ENCODE peak calls at places on chromosomes 2 and 18, in ten cellular contexts. One of them, this sample, is unnamed.

GRCh38 chr18:54702687-54703086 is 111.6 kb downstream of the DYNAP start:
- DNase-seq in mammary epithelial cell: no peak
- DNase-seq in uterus: no peak
- DNase-seq in foreskin fibroblast: no peak
- DNase-seq in aorta: no peak
- DNase-seq in tibial artery: no peak
- DNase-seq in DND-41: no peak
- DNase-seq in brain microvascular endothelial cell: no peak
- DNase-seq in GM12865: no peak
- DNase-seq in AG04449: no peak
- DNase-seq in this sample: no peak

GRCh38 chr2:238286987-238287386 is 1.4 kb downstream of the PER2 start:
- DNase-seq in aorta: peak
- DNase-seq in DND-41: no peak
- DNase-seq in uterus: no peak
- DNase-seq in GM12865: no peak
- DNase-seq in tibial artery: no peak
- DNase-seq in foreskin fibroblast: no peak
- DNase-seq in AG04449: no peak
- DNase-seq in brain microvascular endothelial cell: no peak
- DNase-seq in mammary epithelial cell: no peak
- DNase-seq in this sample: no peak

GRCh38 chr18:159037-159652 is 788 bp downstream of the USP14 start:
- DNase-seq in AG04449: no peak
- DNase-seq in uterus: no peak
- DNase-seq in GM12865: peak
- DNase-seq in mammary epithelial cell: peak
- DNase-seq in brain microvascular endothelial cell: no peak
- DNase-seq in aorta: no peak
- DNase-seq in foreskin fibroblast: no peak
- DNase-seq in DND-41: no peak
- DNase-seq in tibial artery: no peak
- DNase-seq in this sample: no peak

GRCh38 chr18:2901405-2901989 is 54.7 kb downstream of the EMILIN2 start:
- DNase-seq in DND-41: no peak
- DNase-seq in tibial artery: peak
- DNase-seq in aorta: no peak
- DNase-seq in foreskin fibroblast: peak
- DNase-seq in AG04449: no peak
- DNase-seq in uterus: peak
- DNase-seq in GM12865: no peak
- DNase-seq in mammary epithelial cell: no peak
- DNase-seq in brain microvascular endothelial cell: no peak
- DNase-seq in this sample: no peak

GRCh38 chr2:20603791-20604190 is 47.1 kb downstream of the HS1BP3 start:
- DNase-seq in GM12865: no peak
- DNase-seq in DND-41: no peak
- DNase-seq in aorta: peak
- DNase-seq in mammary epithelial cell: no peak
- DNase-seq in uterus: peak
- DNase-seq in brain microvascular endothelial cell: no peak
- DNase-seq in AG04449: no peak
- DNase-seq in tibial artery: peak
- DNase-seq in foreskin fibroblast: no peak
- DNase-seq in this sample: no peak

GRCh38 chr2:31442376-31442775 is 27.8 kb upstream of the XDH start:
- DNase-seq in tibial artery: no peak
- DNase-seq in aorta: no peak
- DNase-seq in foreskin fibroblast: no peak
- DNase-seq in mammary epithelial cell: no peak
- DNase-seq in AG04449: no peak
- DNase-seq in uterus: no peak
- DNase-seq in GM12865: no peak
- DNase-seq in brain microvascular endothelial cell: no peak
- DNase-seq in DND-41: no peak
- DNase-seq in this sample: no peak

GRCh38 chr2:168534926-168535325 is 78.9 kb downstream of the CERS6 start:
- DNase-seq in brain microvascular endothelial cell: no peak
- DNase-seq in GM12865: no peak
- DNase-seq in uterus: no peak
- DNase-seq in AG04449: no peak
- DNase-seq in foreskin fibroblast: no peak
- DNase-seq in DND-41: no peak
- DNase-seq in aorta: no peak
- DNase-seq in tibial artery: no peak
- DNase-seq in mammary epithelial cell: no peak
- DNase-seq in this sample: no peak

GRCh38 chr2:173785813-173786212 is 179.4 kb downstream of the SP3 start:
- DNase-seq in GM12865: no peak
- DNase-seq in mammary epithelial cell: no peak
- DNase-seq in DND-41: no peak
- DNase-seq in aorta: no peak
- DNase-seq in brain microvascular endothelial cell: no peak
- DNase-seq in tibial artery: no peak
- DNase-seq in uterus: no peak
- DNase-seq in AG04449: no peak
- DNase-seq in foreskin fibroblast: no peak
- DNase-seq in this sample: no peak

GRCh38 chr2:118250463-118250862 is 162.2 kb downstream of the INSIG2 start:
- DNase-seq in brain microvascular endothelial cell: no peak
- DNase-seq in uterus: no peak
- DNase-seq in tibial artery: no peak
- DNase-seq in GM12865: no peak
- DNase-seq in AG04449: no peak
- DNase-seq in DND-41: no peak
- DNase-seq in foreskin fibroblast: no peak
- DNase-seq in aorta: no peak
- DNase-seq in mammary epithelial cell: peak
- DNase-seq in this sample: no peak

GRCh38 chr2:161138429-161138828 is 21.8 kb upstream of the TANK start:
- DNase-seq in AG04449: no peak
- DNase-seq in uterus: no peak
- DNase-seq in tibial artery: no peak
- DNase-seq in DND-41: no peak
- DNase-seq in aorta: no peak
- DNase-seq in foreskin fibroblast: no peak
- DNase-seq in GM12865: peak
- DNase-seq in mammary epithelial cell: no peak
- DNase-seq in brain microvascular endothelial cell: no peak
- DNase-seq in this sample: no peak

GRCh38 chr2:161141033-161141432 is 19.2 kb upstream of the TANK start:
- DNase-seq in GM12865: peak
- DNase-seq in mammary epithelial cell: no peak
- DNase-seq in foreskin fibroblast: no peak
- DNase-seq in DND-41: no peak
- DNase-seq in tibial artery: no peak
- DNase-seq in aorta: no peak
- DNase-seq in AG04449: no peak
- DNase-seq in brain microvascular endothelial cell: no peak
- DNase-seq in uterus: no peak
- DNase-seq in this sample: no peak

GRCh38 chr2:161136696-161137324 is 23.4 kb upstream of the TANK start:
- DNase-seq in brain microvascular endothelial cell: peak
- DNase-seq in uterus: no peak
- DNase-seq in GM12865: peak
- DNase-seq in foreskin fibroblast: no peak
- DNase-seq in mammary epithelial cell: peak
- DNase-seq in aorta: no peak
- DNase-seq in DND-41: no peak
- DNase-seq in AG04449: no peak
- DNase-seq in tibial artery: no peak
- DNase-seq in this sample: no peak

GRCh38 chr2:161136194-161136593 is 24.0 kb upstream of the TANK start:
- DNase-seq in uterus: no peak
- DNase-seq in mammary epithelial cell: no peak
- DNase-seq in foreskin fibroblast: no peak
- DNase-seq in DND-41: no peak
- DNase-seq in tibial artery: no peak
- DNase-seq in GM12865: no peak
- DNase-seq in AG04449: no peak
- DNase-seq in brain microvascular endothelial cell: no peak
- DNase-seq in aorta: no peak
- DNase-seq in this sample: no peak

GRCh38 chr2:161139098-161139987 is 20.9 kb upstream of the TANK start:
- DNase-seq in aorta: no peak
- DNase-seq in DND-41: no peak
- DNase-seq in foreskin fibroblast: peak
- DNase-seq in GM12865: peak
- DNase-seq in brain microvascular endothelial cell: peak
- DNase-seq in AG04449: no peak
- DNase-seq in uterus: no peak
- DNase-seq in tibial artery: no peak
- DNase-seq in mammary epithelial cell: peak
- DNase-seq in this sample: no peak
- H3K4me3 ChIP-seq in aorta: no peak
- H3K4me3 ChIP-seq in DND-41: no peak
- H3K4me3 ChIP-seq in foreskin fibroblast: no peak
- H3K4me3 ChIP-seq in GM12865: peak
- H3K4me3 ChIP-seq in brain microvascular endothelial cell: no peak
- H3K4me3 ChIP-seq in AG04449: no peak
- H3K4me3 ChIP-seq in uterus: no peak
- H3K4me3 ChIP-seq in tibial artery: no peak
- H3K4me3 ChIP-seq in mammary epithelial cell: no peak
- H3K4me3 ChIP-seq in this sample: no peak

GRCh38 chr2:96336873-96337272 is 1.3 kb downstream of the NCAPH start:
- DNase-seq in AG04449: no peak
- DNase-seq in brain microvascular endothelial cell: no peak
- DNase-seq in aorta: no peak
- DNase-seq in GM12865: no peak
- DNase-seq in uterus: no peak
- DNase-seq in tibial artery: no peak
- DNase-seq in foreskin fibroblast: no peak
- DNase-seq in DND-41: no peak
- DNase-seq in mammary epithelial cell: no peak
- DNase-seq in this sample: no peak
- H3K4me3 ChIP-seq in AG04449: peak
- H3K4me3 ChIP-seq in brain microvascular endothelial cell: no peak
- H3K4me3 ChIP-seq in aorta: no peak
- H3K4me3 ChIP-seq in GM12865: peak
- H3K4me3 ChIP-seq in uterus: no peak
- H3K4me3 ChIP-seq in tibial artery: no peak
- H3K4me3 ChIP-seq in foreskin fibroblast: no peak
- H3K4me3 ChIP-seq in DND-41: peak
- H3K4me3 ChIP-seq in mammary epithelial cell: no peak
- H3K4me3 ChIP-seq in this sample: peak

DNA sequence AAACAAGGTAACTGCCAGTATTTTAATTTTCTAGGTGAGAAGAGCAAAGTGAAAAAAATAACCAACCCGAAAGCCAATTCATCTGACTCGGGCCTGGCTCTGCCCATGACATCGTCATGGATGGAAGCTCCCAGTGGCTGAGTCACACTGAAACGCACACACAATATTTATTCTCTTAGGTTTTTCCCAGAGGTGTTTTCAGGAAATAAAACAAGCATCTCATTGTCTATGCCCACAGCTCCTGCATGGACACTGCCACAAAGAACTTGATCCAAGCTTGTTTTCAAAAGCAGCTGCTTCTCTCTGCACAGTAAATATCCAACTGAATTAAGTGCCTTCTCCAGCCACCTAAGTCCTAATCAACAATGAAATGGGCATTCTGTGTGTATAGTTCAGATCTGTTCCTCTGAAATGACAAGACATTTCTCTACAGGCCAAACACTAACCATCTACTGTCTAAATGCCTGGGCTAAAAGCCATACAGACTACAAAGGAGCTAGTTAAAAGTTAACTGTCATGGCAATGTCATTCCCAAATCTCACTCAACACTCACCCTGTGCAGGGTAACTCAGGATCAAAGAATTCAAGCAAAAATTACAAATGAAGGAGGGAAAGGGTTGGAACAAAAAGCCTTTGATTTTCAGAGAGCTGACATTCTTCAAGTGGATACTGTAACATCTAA is 62.9 kb downstream of the RPL31 start:
- DNase-seq in aorta: no peak
- DNase-seq in brain microvascular endothelial cell: peak
- DNase-seq in mammary epithelial cell: peak
- DNase-seq in GM12865: peak
- DNase-seq in DND-41: no peak
- DNase-seq in foreskin fibroblast: peak
- DNase-seq in tibial artery: no peak
- DNase-seq in uterus: no peak
- DNase-seq in AG04449: no peak
- DNase-seq in this sample: no peak
- H3K4me3 ChIP-seq in aorta: no peak
- H3K4me3 ChIP-seq in brain microvascular endothelial cell: no peak
- H3K4me3 ChIP-seq in mammary epithelial cell: no peak
- H3K4me3 ChIP-seq in GM12865: peak
- H3K4me3 ChIP-seq in DND-41: no peak
- H3K4me3 ChIP-seq in foreskin fibroblast: no peak
- H3K4me3 ChIP-seq in tibial artery: no peak
- H3K4me3 ChIP-seq in uterus: no peak
- H3K4me3 ChIP-seq in AG04449: no peak
- H3K4me3 ChIP-seq in this sample: no peak

GRCh38 chr2:15559800-15560403 is 1.2 kb downstream of the NBAS start:
- DNase-seq in DND-41: no peak
- DNase-seq in uterus: no peak
- DNase-seq in foreskin fibroblast: no peak
- DNase-seq in GM12865: no peak
- DNase-seq in AG04449: no peak
- DNase-seq in brain microvascular endothelial cell: no peak
- DNase-seq in aorta: no peak
- DNase-seq in tibial artery: no peak
- DNase-seq in mammary epithelial cell: no peak
- DNase-seq in this sample: no peak

GRCh38 chr2:15560404-15560987 is 638 bp downstream of the NBAS start:
- DNase-seq in DND-41: peak
- DNase-seq in aorta: no peak
- DNase-seq in mammary epithelial cell: peak
- DNase-seq in AG04449: no peak
- DNase-seq in uterus: no peak
- DNase-seq in GM12865: peak
- DNase-seq in brain microvascular endothelial cell: peak
- DNase-seq in tibial artery: no peak
- DNase-seq in foreskin fibroblast: no peak
- DNase-seq in this sample: no peak

GRCh38 chr2:15557947-15558346 is 3.2 kb downstream of the NBAS start:
- DNase-seq in AG04449: no peak
- DNase-seq in aorta: no peak
- DNase-seq in GM12865: no peak
- DNase-seq in foreskin fibroblast: no peak
- DNase-seq in DND-41: no peak
- DNase-seq in tibial artery: no peak
- DNase-seq in uterus: no peak
- DNase-seq in mammary epithelial cell: peak
- DNase-seq in brain microvascular endothelial cell: no peak
- DNase-seq in this sample: peak

GRCh38 chr2:15560988-15561573 is at the start of gene NBAS:
- DNase-seq in aorta: peak
- DNase-seq in uterus: peak
- DNase-seq in AG04449: peak
- DNase-seq in brain microvascular endothelial cell: peak
- DNase-seq in mammary epithelial cell: peak
- DNase-seq in foreskin fibroblast: peak
- DNase-seq in tibial artery: peak
- DNase-seq in DND-41: peak
- DNase-seq in GM12865: peak
- DNase-seq in this sample: peak

GRCh38 chr2:15559379-15559778 is 1.8 kb downstream of the NBAS start:
- DNase-seq in AG04449: no peak
- DNase-seq in GM12865: no peak
- DNase-seq in tibial artery: no peak
- DNase-seq in foreskin fibroblast: no peak
- DNase-seq in DND-41: no peak
- DNase-seq in uterus: no peak
- DNase-seq in aorta: no peak
- DNase-seq in mammary epithelial cell: no peak
- DNase-seq in brain microvascular endothelial cell: no peak
- DNase-seq in this sample: no peak
- H3K4me3 ChIP-seq in AG04449: peak
- H3K4me3 ChIP-seq in GM12865: no peak
- H3K4me3 ChIP-seq in tibial artery: peak
- H3K4me3 ChIP-seq in foreskin fibroblast: peak
- H3K4me3 ChIP-seq in DND-41: peak
- H3K4me3 ChIP-seq in uterus: no peak
- H3K4me3 ChIP-seq in aorta: no peak
- H3K4me3 ChIP-seq in mammary epithelial cell: peak
- H3K4me3 ChIP-seq in brain microvascular endothelial cell: no peak
- H3K4me3 ChIP-seq in this sample: peak